ENCODE peak calls at places on chromosomes 16 and 17, in seven cellular contexts. G, Z, T, N, A, H and Y are unnamed samples.

GRCh38 chr16:878071-878784 is 77.7 kb upstream of the GNG13 start:
- DNase-seq in G (no peak), Z (no peak), T (peak; percentile 62), N (peak; percentile 53), A (no peak), H (no peak), Y (no peak)

GRCh38 chr16:56269824-56270684 is 78.8 kb downstream of the GNAO1 start:
- DNase-seq in G (peak; percentile 84), Z (peak; percentile 87), T (peak; percentile 87), N (peak; percentile 66), A (peak; percentile 64), H (no peak), Y (no peak)

GRCh38 chr16:11233727-11234376 is 22.2 kb downstream of the SOCS1 start:
- DNase-seq in G (no peak), Z (no peak), T (no peak), N (peak; percentile 64), A (no peak), H (no peak), Y (no peak)

GRCh38 chr16:10949424-10949970 is 5.1 kb downstream of the CLEC16A start:
- DNase-seq in G (no peak), Z (no peak), T (peak; percentile 39), N (peak; percentile 86), A (no peak), H (peak; percentile 86), Y (no peak)

GRCh38 chr16:73140944-73141343 is 93.0 kb upstream of the ZFHX3 start:
- DNase-seq in G (no peak), Z (no peak), T (peak; percentile 47), N (no peak), A (no peak), H (no peak), Y (no peak)

GRCh38 chr16:24497405-24497804 is 42.0 kb upstream of the RBBP6 start:
- DNase-seq in G (no peak), Z (no peak), T (peak; percentile 5), N (peak; percentile 37), A (no peak), H (no peak), Y (peak; percentile 39)

GRCh38 chr17:40121191-40121885 is 433 bp upstream of the MSL1 start:
- DNase-seq in G (peak; percentile 59), Z (no peak), T (peak; percentile 51), N (peak; percentile 56), A (peak; percentile 78), H (peak; percentile 86), Y (no peak)

GRCh38 chr16:31466381-31466841 is 5.5 kb upstream of the TGFB1I1 start:
- DNase-seq in G (no peak), Z (no peak), T (no peak), N (no peak), A (no peak), H (no peak), Y (no peak)

GRCh38 chr17:33049781-33050414 is 58.3 kb downstream of the SPACA3 start:
- DNase-seq in G (peak; percentile 57), Z (no peak), T (peak; percentile 9), N (peak; percentile 78), A (no peak), H (no peak), Y (no peak)

DNA sequence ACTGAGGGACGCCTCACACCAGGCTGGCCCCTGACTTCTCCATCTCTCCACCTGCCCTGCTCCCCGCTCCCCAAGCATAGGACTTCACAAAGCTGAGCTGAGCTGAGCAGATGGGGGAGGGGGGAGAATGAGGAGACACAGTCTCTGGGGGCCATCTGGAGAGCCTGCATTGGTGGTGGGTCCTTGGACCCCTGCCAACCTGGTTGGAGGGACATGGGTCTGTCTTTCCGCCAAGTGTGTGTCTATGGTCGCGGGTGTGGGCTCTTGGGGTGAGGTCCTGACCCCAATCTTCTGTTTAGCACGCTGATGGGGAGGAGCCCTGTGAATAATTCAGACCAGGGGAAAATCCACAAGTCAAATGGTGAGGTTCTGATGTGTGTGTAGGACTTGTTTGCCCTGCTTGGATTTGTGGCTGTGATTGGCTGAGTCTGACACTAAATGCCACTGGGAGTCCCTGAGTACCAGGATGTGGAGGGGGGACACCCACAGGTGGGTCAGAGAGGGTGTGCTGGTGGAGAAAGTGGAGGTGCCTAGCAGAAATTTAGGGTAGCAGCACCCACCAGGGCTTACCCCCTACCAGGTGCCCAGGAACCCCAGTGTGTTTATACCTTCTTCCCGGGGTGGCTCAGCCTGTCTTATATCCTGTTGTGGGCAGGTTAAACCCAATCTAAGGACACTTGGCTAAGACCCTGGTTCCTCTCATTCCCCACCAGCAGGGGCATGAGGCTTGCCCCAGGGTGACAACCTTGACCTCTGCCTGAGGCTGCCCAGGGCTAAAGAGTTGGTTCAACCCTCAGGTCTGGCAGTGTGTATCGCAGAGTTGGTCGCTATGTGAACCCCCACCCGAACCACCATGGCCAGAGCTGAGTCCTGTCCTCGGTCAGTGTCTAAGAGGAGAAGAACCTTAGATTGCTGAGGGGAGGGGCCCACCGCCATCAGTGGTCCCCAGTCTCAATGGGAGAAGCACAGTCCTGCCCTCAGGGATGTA is 2.1 kb downstream of the FMNL1 start:
- DNase-seq in G (no peak), Z (no peak), T (no peak), N (no peak), A (no peak), H (no peak), Y (no peak)
- H3K4me1 ChIP-seq in G (peaks cover 12% of the 10 kb centered on the region), Z (peaks cover 16% of the 10 kb centered on the region), T (peaks cover 11% of the 10 kb centered on the region), N (peaks cover 25% of the 10 kb centered on the region), A (peaks cover 32% of the 10 kb centered on the region), H (no peaks in the 10 kb centered on the region), Y (no peaks in the 10 kb centered on the region)

DNA sequence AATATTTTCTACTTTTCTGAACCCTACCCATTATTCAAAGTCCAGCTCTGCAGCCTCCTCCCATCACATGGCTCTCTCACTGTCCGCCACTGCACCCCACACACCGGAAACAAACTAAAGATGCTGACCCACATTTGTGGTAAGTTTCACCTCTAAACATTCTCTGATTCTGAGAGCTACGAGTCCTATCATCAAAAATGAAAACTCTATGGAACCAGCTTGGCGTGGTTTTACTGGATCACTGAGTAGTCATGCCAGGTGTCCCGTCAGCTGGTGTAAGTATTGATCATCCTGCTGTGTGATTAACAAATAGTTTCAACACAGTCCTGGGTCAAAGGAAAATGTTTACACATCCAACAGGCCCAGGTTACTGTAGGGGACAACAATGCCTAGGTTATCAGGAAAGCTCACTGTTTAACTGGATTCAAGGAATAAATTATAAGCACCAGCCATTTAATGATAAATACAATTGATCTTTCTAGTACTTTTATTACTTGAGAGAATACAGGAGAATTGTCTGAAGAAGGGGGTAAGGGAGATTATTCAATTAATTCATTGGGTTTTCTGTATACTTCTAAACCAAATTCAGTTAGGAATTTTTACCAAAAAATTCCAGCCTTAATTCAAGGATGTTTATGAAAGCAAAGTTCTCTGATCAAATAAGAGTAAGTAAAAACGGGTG is 33.9 kb downstream of the CYTH1 start:
- DNase-seq in G (no peak), Z (no peak), T (no peak), N (no peak), A (no peak), H (no peak), Y (no peak)
- H3K27ac ChIP-seq in G (no peak overlapping the region), Z (no peak overlapping the region), T (no peak overlapping the region), N (no peak overlapping the region), A (peak overlapping the region; percentile 75), H (no peak overlapping the region), Y (peak overlapping the region; percentile 68)

DNA sequence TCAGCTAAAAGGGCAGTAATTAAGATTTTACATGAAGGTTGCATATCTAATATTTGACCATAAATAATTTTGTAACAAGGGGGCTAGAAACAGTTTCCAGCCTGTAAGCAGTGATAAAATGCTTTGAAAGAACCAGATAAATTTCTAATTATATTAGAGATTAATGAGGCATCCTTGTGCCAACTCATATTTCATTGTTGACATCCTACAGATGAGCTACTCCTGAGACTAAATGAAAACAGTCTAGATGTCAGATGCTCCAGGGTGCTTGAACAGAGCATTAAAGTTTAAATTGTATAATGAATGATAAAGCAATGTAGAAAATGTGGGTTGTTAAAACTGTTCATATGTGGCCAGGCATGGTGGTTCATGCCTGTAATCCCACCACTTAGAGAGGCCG is 23.3 kb downstream of the IQCK start:
- DNase-seq in G (no peak), Z (no peak), T (no peak), N (no peak), A (no peak), H (no peak), Y (no peak)
- H3K4me1 ChIP-seq in G (peaks cover 17% of the 10 kb centered on the region), Z (no peaks in the 10 kb centered on the region), T (peaks cover 2% of the 10 kb centered on the region), N (no peaks in the 10 kb centered on the region), A (no peaks in the 10 kb centered on the region), H (no peaks in the 10 kb centered on the region), Y (no peaks in the 10 kb centered on the region)

DNA sequence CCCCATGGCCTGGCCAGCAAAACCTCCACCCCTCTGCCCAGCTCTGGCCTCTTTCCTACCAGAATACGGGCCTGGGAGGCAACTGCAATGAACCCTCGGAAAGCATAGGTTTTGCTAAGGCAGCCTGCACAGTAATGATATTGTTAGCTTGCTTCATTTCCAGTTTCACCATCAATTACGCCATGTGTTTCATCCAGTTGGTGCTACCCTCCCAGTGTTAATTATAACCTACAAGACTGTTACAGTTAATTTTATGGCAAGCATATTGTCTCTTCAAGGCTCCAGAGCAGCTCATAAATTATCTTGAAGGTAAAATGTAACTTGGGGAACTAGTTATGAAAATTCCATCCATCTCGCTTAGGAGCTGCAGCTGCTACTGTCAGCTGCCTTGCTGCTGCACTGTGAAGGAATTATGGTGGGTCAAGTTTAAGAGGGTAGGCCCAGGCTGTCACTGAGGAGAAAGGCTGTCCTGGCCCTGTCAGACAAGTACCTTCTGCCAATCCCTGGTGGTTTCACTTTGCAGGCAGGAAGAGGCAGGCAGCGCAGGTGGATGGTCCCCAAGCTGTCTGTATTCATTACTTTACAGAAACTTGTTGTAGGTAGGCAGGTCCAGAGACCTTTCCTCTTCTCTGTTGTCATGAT is 242.9 kb downstream of the FTO start:
- DNase-seq in G (no peak), Z (no peak), T (no peak), N (no peak), A (no peak), H (no peak), Y (no peak)
- H3K27ac ChIP-seq in G (no peak overlapping the region), Z (no peak overlapping the region), T (no peak overlapping the region), N (no peak overlapping the region), A (no peak overlapping the region), H (no peak overlapping the region), Y (no peak overlapping the region)

GRCh38 chr17:19308398-19308797 is 54.1 kb downstream of the B9D1 start:
- DNase-seq in G (no peak), Z (no peak), T (no peak), N (no peak), A (no peak), H (peak; percentile 45), Y (no peak)
- H3K4me1 ChIP-seq in G (peaks cover 36% of the 10 kb centered on the region), Z (peaks cover 11% of the 10 kb centered on the region), T (peaks cover 4% of the 10 kb centered on the region), N (no peaks in the 10 kb centered on the region), A (peaks cover 29% of the 10 kb centered on the region), H (no peaks in the 10 kb centered on the region), Y (no peaks in the 10 kb centered on the region)

DNA sequence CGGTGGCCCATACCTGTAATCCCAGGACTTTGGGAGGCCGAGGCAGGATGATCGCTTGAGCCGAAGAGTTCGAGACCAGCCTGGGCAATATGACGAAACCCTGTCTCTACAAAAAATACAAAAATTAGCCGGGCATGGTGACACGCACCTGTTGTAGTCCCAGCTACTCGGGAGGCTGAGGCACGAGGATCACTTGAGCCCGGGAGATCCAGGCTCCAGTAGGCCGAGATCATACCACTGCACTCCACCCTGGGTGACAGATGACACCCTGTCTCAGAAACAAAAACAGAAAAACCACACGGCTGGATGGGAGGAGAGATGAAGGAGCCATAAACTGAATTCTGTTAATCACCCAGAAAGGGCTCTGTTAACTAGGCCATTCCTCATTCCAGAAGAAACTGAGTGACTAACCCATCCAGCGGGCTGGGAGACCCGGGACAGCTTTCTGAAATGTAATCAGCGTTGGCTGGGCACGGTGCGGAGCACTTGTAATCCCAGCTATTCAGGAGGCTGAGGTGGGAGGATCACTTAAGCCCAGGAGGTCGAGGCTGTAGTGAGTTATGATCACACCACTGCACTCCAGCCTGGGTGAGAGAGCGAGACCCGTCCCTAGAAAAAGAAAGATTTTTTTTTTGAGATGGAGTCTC is 641 bp upstream of the NT5C3B start:
- DNase-seq in G (no peak), Z (no peak), T (peak; percentile 12), N (no peak), A (peak; percentile 23), H (peak; percentile 75), Y (no peak)
- H3K27ac ChIP-seq in G (no peak overlapping the region), Z (peak overlapping the region; percentile 89), T (no peak overlapping the region), N (no peak overlapping the region), A (peak overlapping the region; percentile 80), H (no peak overlapping the region), Y (no peak overlapping the region)